ENCODE peak calls at places on chromosomes 2 and 18, in ten cellular contexts. T is AML-193; L is PC-3; I is glutamatergic neuron; R is DMS79 treated with DMSO at 0.1 percent for 48 hours; P is HT-29; O is AG08396; F is cardiac septum; Y is H54; D is stimulated activated CD8-positive, alpha-beta memory T cell treated with anti-CD3 and anti-CD28 coated beads, Interleukin-12 subunit alpha, Interleukin-12 subunit beta, amount 100 ng/mL, for 1 hour. B is an unnamed sample.

GRCh38 chr2:147910990-147911473 is 66.2 kb downstream of the ACVR2A start:
- DNase-seq in O (peak), T (peak), F (no peak), I (no peak), D (peak), R (peak), Y (no peak), L (peak), P (peak), B (peak)

GRCh38 chr2:234189230-234189629 is 138.7 kb downstream of the SPP2 start:
- DNase-seq in O (no peak), T (no peak), R (no peak), Y (no peak), F (no peak), D (no peak), I (no peak), P (no peak), L (no peak), B (no peak)

GRCh38 chr2:74708883-74709282 is 54.8 kb downstream of the SEMA4F start:
- DNase-seq in O (no peak), L (peak), Y (no peak), D (no peak), R (peak), P (no peak), I (no peak), T (peak), F (no peak), B (no peak)

GRCh38 chr2:38692636-38693318 is 26.9 kb downstream of the GALM start:
- DNase-seq in O (no peak), I (no peak), P (peak), R (no peak), Y (no peak), F (no peak), D (no peak), T (no peak), L (peak), B (peak)

GRCh38 chr2:205998601-205999000 is 87.4 kb downstream of the INO80D start:
- DNase-seq in O (no peak), P (no peak), T (peak), R (no peak), Y (no peak), F (no peak), D (no peak), L (no peak), I (no peak), B (no peak)

GRCh38 chr18:6414723-6415362 is at the start of gene L3MBTL4:
- DNase-seq in Y (peak), F (no peak), I (no peak), R (peak), O (peak), P (no peak), T (peak), L (peak), D (no peak), B (no peak)

GRCh38 chr2:127097471-127097765 is 9.5 kb downstream of the BIN1 start:
- DNase-seq in F (no peak), T (no peak), Y (no peak), I (no peak), D (no peak), O (no peak), L (no peak), P (no peak), R (no peak), B (no peak)

GRCh38 chr2:200025717-200026116 is 70.3 kb downstream of the MAIP1 start:
- DNase-seq in P (no peak), T (no peak), O (no peak), I (no peak), Y (no peak), F (no peak), L (peak), R (no peak), D (no peak), B (no peak)

GRCh38 chr2:97707428-97708380 is 5.7 kb upstream of the ZAP70 start:
- DNase-seq in O (no peak), P (peak), L (no peak), R (no peak), F (no peak), I (no peak), D (no peak), Y (no peak), T (no peak), B (no peak)

GRCh38 chr18:8860845-8861642 is 155.7 kb downstream of the MTCL1 start:
- DNase-seq in O (no peak), R (no peak), D (no peak), T (no peak), Y (no peak), P (no peak), L (peak), F (no peak), I (no peak), B (no peak)

GRCh38 chr2:106575955-106576354 is 88.8 kb downstream of the CD8B2 start:
- DNase-seq in O (peak), D (no peak), L (no peak), F (no peak), I (peak), Y (no peak), R (no peak), P (no peak), T (no peak), B (peak)

GRCh38 chr2:47501374-47502200 is 98.6 kb downstream of the MSH2 start:
- DNase-seq in F (no peak), T (no peak), Y (no peak), O (no peak), I (no peak), L (peak), P (no peak), D (no peak), R (no peak), B (no peak)

GRCh38 chr2:98463551-98463971 is 18.9 kb downstream of the INPP4A start:
- DNase-seq in L (no peak), T (no peak), R (no peak), P (no peak), Y (no peak), O (no peak), D (no peak), I (no peak), F (no peak), B (no peak)

GRCh38 chr2:192888090-192888489 is 693.4 kb upstream of the TMEFF2 start:
- DNase-seq in P (no peak), O (no peak), D (no peak), Y (no peak), R (no peak), F (no peak), L (no peak), I (no peak), T (no peak), B (no peak)